ENCODE peak calls at places on chromosomes 13 and 19, in five cellular contexts. One of them, this sample, is unnamed.
A peak's percentile ranks its signal among the peaks of the same experiment; 100 is the strongest.

GRCh38 chr13:107669356-107669755 is 546.0 kb downstream of the LIG4 start:
- DNase-seq in PC-9: no peak
- DNase-seq in AG04449: no peak
- DNase-seq in body of pancreas: no peak
- DNase-seq in omental fat pad: no peak
- DNase-seq in this sample: no peak

GRCh38 chr19:45615795-45616708 is 14.0 kb upstream of the GPR4 start:
- DNase-seq in PC-9: peak; percentile 87
- DNase-seq in AG04449: no peak
- DNase-seq in body of pancreas: peak; percentile 96
- DNase-seq in omental fat pad: peak; percentile 61
- DNase-seq in this sample: peak; percentile 92

GRCh38 chr13:45630791-45631190 is 15.3 kb upstream of the ERICH6B start:
- DNase-seq in PC-9: no peak
- DNase-seq in AG04449: no peak
- DNase-seq in body of pancreas: no peak
- DNase-seq in omental fat pad: no peak
- DNase-seq in this sample: no peak

GRCh38 chr19:17333611-17334413 is 843 bp downstream of the ANO8 start:
- DNase-seq in PC-9: peak; percentile 52
- DNase-seq in AG04449: no peak
- DNase-seq in body of pancreas: peak; percentile 55
- DNase-seq in omental fat pad: no peak
- DNase-seq in this sample: no peak

GRCh38 chr13:48749699-48750473 is 96.2 kb downstream of the CYSLTR2 start:
- DNase-seq in PC-9: peak; percentile 62
- DNase-seq in AG04449: peak; percentile 82
- DNase-seq in body of pancreas: peak; percentile 77
- DNase-seq in omental fat pad: peak; percentile 57
- DNase-seq in this sample: peak; percentile 44

GRCh38 chr19:53365899-53366493 is 491 bp downstream of the ZNF525 start:
- DNase-seq in PC-9: no peak
- DNase-seq in AG04449: no peak
- DNase-seq in body of pancreas: no peak
- DNase-seq in omental fat pad: no peak
- DNase-seq in this sample: peak; percentile 50

GRCh38 chr13:51241720-51242119 is 19.5 kb downstream of the FAM124A start:
- DNase-seq in PC-9: no peak
- DNase-seq in AG04449: no peak
- DNase-seq in body of pancreas: peak; percentile 40
- DNase-seq in omental fat pad: no peak
- DNase-seq in this sample: no peak

GRCh38 chr13:101545521-101545920 is 93.0 kb downstream of the ITGBL1 start:
- DNase-seq in PC-9: no peak
- DNase-seq in AG04449: no peak
- DNase-seq in body of pancreas: no peak
- DNase-seq in omental fat pad: no peak
- DNase-seq in this sample: no peak

GRCh38 chr13:46173656-46174055 is 8.3 kb downstream of the LCP1 start:
- DNase-seq in PC-9: no peak
- DNase-seq in AG04449: no peak
- DNase-seq in body of pancreas: no peak
- DNase-seq in omental fat pad: no peak
- DNase-seq in this sample: no peak

GRCh38 chr19:47100290-47100689 is 13.3 kb downstream of the ZC3H4 start:
- DNase-seq in PC-9: no peak
- DNase-seq in AG04449: no peak
- DNase-seq in body of pancreas: no peak
- DNase-seq in omental fat pad: no peak
- DNase-seq in this sample: no peak

GRCh38 chr13:114125589-114125988 is 6.8 kb downstream of the RASA3 start:
- DNase-seq in PC-9: no peak
- DNase-seq in AG04449: no peak
- DNase-seq in body of pancreas: no peak
- DNase-seq in omental fat pad: no peak
- DNase-seq in this sample: no peak

GRCh38 chr13:79642596-79642995 is 161.6 kb downstream of the NDFIP2 start:
- DNase-seq in PC-9: no peak
- DNase-seq in AG04449: no peak
- DNase-seq in body of pancreas: no peak
- DNase-seq in omental fat pad: no peak
- DNase-seq in this sample: no peak

GRCh38 chr13:51502206-51502651 is 49.4 kb upstream of the INTS6 start:
- DNase-seq in PC-9: no peak
- DNase-seq in AG04449: no peak
- DNase-seq in body of pancreas: no peak
- DNase-seq in omental fat pad: no peak
- DNase-seq in this sample: no peak

GRCh38 chr19:751501-752341 is 809 bp downstream of the MISP start:
- DNase-seq in PC-9: peak; percentile 77
- DNase-seq in AG04449: peak; percentile 14
- DNase-seq in body of pancreas: peak; percentile 13
- DNase-seq in omental fat pad: no peak
- DNase-seq in this sample: no peak

GRCh38 chr13:111566567-111566966 is 246.1 kb downstream of the TEX29 start:
- DNase-seq in PC-9: no peak
- DNase-seq in AG04449: no peak
- DNase-seq in body of pancreas: no peak
- DNase-seq in omental fat pad: no peak
- DNase-seq in this sample: no peak

GRCh38 chr13:114099191-114099590 is 33.2 kb downstream of the RASA3 start:
- DNase-seq in PC-9: peak; percentile 65
- DNase-seq in AG04449: peak; percentile 82
- DNase-seq in body of pancreas: peak; percentile 71
- DNase-seq in omental fat pad: peak; percentile 26
- DNase-seq in this sample: no peak

GRCh38 chr19:17021793-17022590 is 4.6 kb downstream of the CPAMD8 start:
- DNase-seq in PC-9: peak; percentile 83
- DNase-seq in AG04449: no peak
- DNase-seq in body of pancreas: peak; percentile 16
- DNase-seq in omental fat pad: no peak
- DNase-seq in this sample: no peak

GRCh38 chr19:48501961-48502719 is 9.5 kb downstream of the LMTK3 start:
- DNase-seq in PC-9: peak; percentile 99
- DNase-seq in AG04449: no peak
- DNase-seq in body of pancreas: peak; percentile 99
- DNase-seq in omental fat pad: peak; percentile 42
- DNase-seq in this sample: peak; percentile 93

GRCh38 chr19:6100284-6100915 is 9.9 kb downstream of the RFX2 start:
- DNase-seq in PC-9: no peak
- DNase-seq in AG04449: no peak
- DNase-seq in body of pancreas: peak; percentile 42
- DNase-seq in omental fat pad: no peak
- DNase-seq in this sample: no peak

GRCh38 chr19:45114116-45114515 is 21.1 kb downstream of the PPP1R37 start:
- DNase-seq in PC-9: no peak
- DNase-seq in AG04449: no peak
- DNase-seq in body of pancreas: no peak
- DNase-seq in omental fat pad: no peak
- DNase-seq in this sample: no peak

GRCh38 chr19:1884719-1885334 is 469 bp downstream of the ABHD17A start:
- DNase-seq in PC-9: no peak
- DNase-seq in AG04449: no peak
- DNase-seq in body of pancreas: no peak
- DNase-seq in omental fat pad: no peak
- DNase-seq in this sample: no peak

GRCh38 chr13:111532111-111532510 is 211.7 kb downstream of the TEX29 start:
- DNase-seq in PC-9: no peak
- DNase-seq in AG04449: no peak
- DNase-seq in body of pancreas: no peak
- DNase-seq in omental fat pad: no peak
- DNase-seq in this sample: no peak

GRCh38 chr13:85538957-85539356 is 260.3 kb downstream of the SLITRK6 start:
- DNase-seq in PC-9: no peak
- DNase-seq in AG04449: no peak
- DNase-seq in body of pancreas: no peak
- DNase-seq in omental fat pad: no peak
- DNase-seq in this sample: no peak

GRCh38 chr19:5142725-5143097 is 173.8 kb downstream of the KDM4B start:
- DNase-seq in PC-9: no peak
- DNase-seq in AG04449: no peak
- DNase-seq in body of pancreas: no peak
- DNase-seq in omental fat pad: no peak
- DNase-seq in this sample: no peak

GRCh38 chr19:50817941-50818858 is 5.4 kb downstream of the KLK1 start:
- DNase-seq in PC-9: peak; percentile 50
- DNase-seq in AG04449: no peak
- DNase-seq in body of pancreas: peak; percentile 93
- DNase-seq in omental fat pad: no peak
- DNase-seq in this sample: no peak

GRCh38 chr19:45097776-45098520 is 5.0 kb downstream of the PPP1R37 start:
- DNase-seq in PC-9: peak; percentile 69
- DNase-seq in AG04449: peak; percentile 80
- DNase-seq in body of pancreas: peak; percentile 73
- DNase-seq in omental fat pad: no peak
- DNase-seq in this sample: no peak

DNA sequence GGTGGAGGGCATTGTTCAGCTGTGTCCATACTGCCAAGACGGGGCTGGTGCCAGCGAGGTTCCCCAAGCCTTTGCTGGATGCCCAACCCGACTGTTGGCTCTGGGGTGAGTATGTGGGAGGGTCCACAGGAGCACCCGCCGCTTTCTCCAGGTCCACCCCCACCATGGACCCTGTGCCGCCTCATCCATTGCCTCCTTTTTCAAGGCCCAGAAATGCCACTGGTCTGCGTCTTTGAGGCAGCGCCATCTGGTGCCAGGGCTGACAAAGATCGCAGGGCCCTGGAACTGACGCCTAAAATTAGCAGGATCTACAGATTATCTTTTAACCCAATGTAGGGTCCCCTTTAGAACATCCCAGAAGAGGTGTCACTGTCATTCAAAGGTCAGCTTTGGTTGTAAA is 34.6 kb downstream of the NFIX start:
- DNase-seq in PC-9: no peak
- DNase-seq in AG04449: no peak
- DNase-seq in body of pancreas: no peak
- DNase-seq in omental fat pad: no peak
- DNase-seq in this sample: no peak
- TF ChIP-seq CTCF in PC-9: peak; percentile 56
- TF ChIP-seq CTCF in AG04449: peak; percentile 41
- TF ChIP-seq CTCF in body of pancreas: peak; percentile 29
- TF ChIP-seq CTCF in omental fat pad: no peak
- TF ChIP-seq CTCF in this sample: no peak

GRCh38 chr13:40790232-40790631 is 821 bp downstream of the SLC25A15 start:
- DNase-seq in PC-9: no peak
- DNase-seq in AG04449: no peak
- DNase-seq in body of pancreas: no peak
- DNase-seq in omental fat pad: no peak
- DNase-seq in this sample: no peak

GRCh38 chr13:40787062-40787461 is 2.3 kb upstream of the SLC25A15 start:
- DNase-seq in PC-9: no peak
- DNase-seq in AG04449: no peak
- DNase-seq in body of pancreas: no peak
- DNase-seq in omental fat pad: no peak
- DNase-seq in this sample: no peak

GRCh38 chr13:40786568-40786996 is 2.8 kb upstream of the SLC25A15 start:
- DNase-seq in PC-9: no peak
- DNase-seq in AG04449: no peak
- DNase-seq in body of pancreas: no peak
- DNase-seq in omental fat pad: no peak
- DNase-seq in this sample: no peak

GRCh38 chr13:40792284-40793051 is 3.1 kb downstream of the SLC25A15 start:
- DNase-seq in PC-9: no peak
- DNase-seq in AG04449: no peak
- DNase-seq in body of pancreas: no peak
- DNase-seq in omental fat pad: no peak
- DNase-seq in this sample: no peak

GRCh38 chr13:40789275-40790231 is at the start of gene SLC25A15:
- DNase-seq in PC-9: peak; percentile 88
- DNase-seq in AG04449: no peak
- DNase-seq in body of pancreas: peak; percentile 89
- DNase-seq in omental fat pad: no peak
- DNase-seq in this sample: peak; percentile 78
- TF ChIP-seq CTCF in PC-9: no peak
- TF ChIP-seq CTCF in AG04449: peak; percentile 36
- TF ChIP-seq CTCF in body of pancreas: peak; percentile 70
- TF ChIP-seq CTCF in omental fat pad: no peak
- TF ChIP-seq CTCF in this sample: no peak

GRCh38 chr19:29587518-29587986 is 18.5 kb upstream of the POP4 start:
- DNase-seq in PC-9: no peak
- DNase-seq in AG04449: no peak
- DNase-seq in body of pancreas: no peak
- DNase-seq in omental fat pad: no peak
- DNase-seq in this sample: no peak

GRCh38 chr19:29588095-29588494 is 18.0 kb upstream of the POP4 start:
- DNase-seq in PC-9: no peak
- DNase-seq in AG04449: no peak
- DNase-seq in body of pancreas: no peak
- DNase-seq in omental fat pad: no peak
- DNase-seq in this sample: no peak

GRCh38 chr19:29587059-29587458 is 19.0 kb upstream of the POP4 start:
- DNase-seq in PC-9: no peak
- DNase-seq in AG04449: no peak
- DNase-seq in body of pancreas: no peak
- DNase-seq in omental fat pad: no peak
- DNase-seq in this sample: no peak

GRCh38 chr19:29591670-29592069 is 14.4 kb upstream of the POP4 start:
- DNase-seq in PC-9: no peak
- DNase-seq in AG04449: no peak
- DNase-seq in body of pancreas: no peak
- DNase-seq in omental fat pad: no peak
- DNase-seq in this sample: no peak

DNA sequence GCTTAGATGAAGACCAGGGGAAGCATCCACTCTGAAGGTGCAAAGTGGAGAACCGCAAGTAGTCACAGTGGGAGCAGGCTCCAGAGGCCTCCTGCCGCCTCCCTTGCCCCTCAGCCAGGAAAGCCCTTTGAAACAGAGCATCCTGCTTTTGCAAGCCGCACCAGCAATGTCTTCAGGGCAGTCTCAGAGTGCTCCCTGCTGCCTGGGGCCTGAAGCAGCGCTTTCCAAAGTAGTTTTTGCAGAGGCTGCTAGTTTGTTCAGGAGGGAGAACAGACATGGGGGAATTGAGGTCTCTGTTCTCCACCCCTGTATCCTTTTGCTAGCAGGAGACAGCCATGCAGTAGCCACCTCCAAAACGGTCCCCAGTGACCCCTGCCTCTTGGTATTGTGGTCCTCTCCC is 15.8 kb upstream of the POP4 start:
- DNase-seq in PC-9: no peak
- DNase-seq in AG04449: no peak
- DNase-seq in body of pancreas: no peak
- DNase-seq in omental fat pad: no peak
- DNase-seq in this sample: no peak
- TF ChIP-seq CTCF in PC-9: no peak
- TF ChIP-seq CTCF in AG04449: no peak
- TF ChIP-seq CTCF in body of pancreas: no peak
- TF ChIP-seq CTCF in omental fat pad: no peak
- TF ChIP-seq CTCF in this sample: no peak

DNA sequence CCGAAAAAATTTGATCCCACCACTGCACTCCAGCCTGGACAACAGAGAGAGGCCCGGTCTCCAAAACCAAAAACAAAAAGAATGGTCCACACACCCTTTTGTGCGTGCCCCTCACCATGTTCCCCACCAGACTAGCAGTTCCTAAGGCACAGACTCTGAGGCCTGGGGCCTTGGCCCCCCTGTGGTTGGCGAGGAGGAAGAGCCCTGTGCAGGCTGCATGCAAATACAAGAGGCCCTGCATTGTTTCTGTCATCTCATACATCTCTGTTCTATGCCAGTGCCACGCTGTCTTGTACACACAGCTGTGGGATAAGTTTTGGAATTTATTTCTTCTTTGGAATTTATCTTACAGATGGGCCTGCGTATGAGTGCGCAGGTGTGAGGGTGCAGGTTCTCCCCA is 4.7 kb upstream of the YJEFN3 start:
- DNase-seq in PC-9: no peak
- DNase-seq in AG04449: no peak
- DNase-seq in body of pancreas: no peak
- DNase-seq in omental fat pad: no peak
- DNase-seq in this sample: no peak
- TF ChIP-seq CTCF in PC-9: no peak
- TF ChIP-seq CTCF in AG04449: no peak
- TF ChIP-seq CTCF in body of pancreas: no peak
- TF ChIP-seq CTCF in omental fat pad: no peak
- TF ChIP-seq CTCF in this sample: no peak